ENCODE peak calls at places on chromosomes 1 and 21, in six cellular contexts. P, W, R, Q, H and G are unnamed samples.

GRCh38 chr21:21715286-21715969 is 717.2 kb downstream of the NCAM2 start:
- DNase-seq in R (peak; percentile 51), P (no peak), H (peak; percentile 3), W (no peak), Q (peak; percentile 92), G (no peak)

GRCh38 chr1:30615076-30615795 is 108.1 kb downstream of the MATN1 start:
- DNase-seq in Q (no peak), W (no peak), R (no peak), P (no peak), H (no peak), G (no peak)

GRCh38 chr1:36176151-36176949 is 20.4 kb downstream of the MAP7D1 start:
- DNase-seq in R (no peak), P (no peak), Q (no peak), H (no peak), W (no peak), G (no peak)

GRCh38 chr1:38680801-38681510 is 178.6 kb downstream of the RRAGC start:
- DNase-seq in P (no peak), R (no peak), H (peak; percentile 4), Q (peak; percentile 70), W (no peak), G (peak; percentile 7)

GRCh38 chr1:61337471-61337870 is 255.1 kb downstream of the NFIA start:
- DNase-seq in H (no peak), P (no peak), R (no peak), W (no peak), Q (peak; percentile 52), G (no peak)

GRCh38 chr1:12075195-12076114 is 12.4 kb downstream of the TNFRSF8 start:
- DNase-seq in H (no peak), W (no peak), P (peak; percentile 28), R (peak; percentile 93), Q (peak; percentile 99), G (no peak)

GRCh38 chr1:172964864-172965263 is 85.9 kb downstream of the TNFSF18 start:
- DNase-seq in P (no peak), H (peak; percentile 37), W (no peak), R (no peak), Q (no peak), G (no peak)

GRCh38 chr1:5769146-5769545 is 223.1 kb downstream of the NPHP4 start:
- DNase-seq in W (no peak), P (peak; percentile 15), Q (no peak), R (no peak), H (no peak), G (no peak)

GRCh38 chr1:193211539-193211938 is 25.1 kb upstream of the B3GALT2 start:
- DNase-seq in Q (peak; percentile 57), W (no peak), P (no peak), R (peak; percentile 88), H (peak; percentile 87), G (no peak)

GRCh38 chr1:201535046-201535777 is 3.7 kb upstream of the NAV1 start:
- DNase-seq in Q (no peak), H (peak; percentile 37), P (no peak), R (no peak), W (no peak), G (no peak)

GRCh38 chr1:237799762-237800474 is 90.8 kb downstream of the ZP4 start:
- DNase-seq in W (no peak), Q (peak; percentile 74), P (no peak), H (peak; percentile 78), R (peak; percentile 72), G (peak; percentile 52)

GRCh38 chr1:228414511-228415211 is 2.0 kb downstream of the TRIM17 start:
- DNase-seq in Q (no peak), H (no peak), W (no peak), P (peak; percentile 73), R (no peak), G (no peak)

GRCh38 chr1:18716112-18716784 is 85.6 kb downstream of the PAX7 start:
- DNase-seq in W (no peak), H (no peak), P (no peak), R (no peak), Q (no peak), G (no peak)

GRCh38 chr1:152870831-152871730 is 7.0 kb upstream of the SMCP start:
- DNase-seq in W (no peak), P (no peak), Q (peak; percentile 4), H (peak; percentile 82), R (no peak), G (peak; percentile 37)

GRCh38 chr21:46486481-46487000 is 27.9 kb downstream of the DIP2A start:
- DNase-seq in Q (no peak), W (no peak), H (no peak), P (no peak), R (no peak), G (no peak)

GRCh38 chr1:30179942-30180543 is 543.3 kb downstream of the MATN1 start:
- DNase-seq in R (no peak), W (no peak), P (no peak), Q (no peak), H (no peak), G (no peak)

GRCh38 chr1:21592086-21592865 is 76.9 kb downstream of the RAP1GAP start:
- DNase-seq in W (no peak), R (no peak), Q (no peak), P (no peak), H (no peak), G (no peak)

GRCh38 chr21:20443558-20444155 is 554.6 kb upstream of the NCAM2 start:
- DNase-seq in H (peak; percentile 61), P (no peak), Q (no peak), W (no peak), R (no peak), G (peak; percentile 22)

GRCh38 chr1:112143871-112144441 is 154.5 kb upstream of the KCND3 start:
- DNase-seq in R (no peak), Q (no peak), W (no peak), H (no peak), P (no peak), G (no peak)

GRCh38 chr21:42356680-42357079 is 5.9 kb upstream of the TFF2 start:
- DNase-seq in Q (no peak), W (no peak), P (peak; percentile 6), H (no peak), R (no peak), G (no peak)

GRCh38 chr21:32806810-32807386 is 35.3 kb upstream of the PAXBP1 start:
- DNase-seq in H (no peak), Q (peak; percentile 21), W (no peak), P (no peak), R (peak; percentile 8), G (no peak)

GRCh38 chr1:46039571-46040052 is 92.8 kb downstream of the PIK3R3 start:
- DNase-seq in R (no peak), P (no peak), W (no peak), Q (peak; percentile 82), H (peak; percentile 73), G (no peak)

GRCh38 chr1:53590581-53591515 is 131.6 kb downstream of the DMRTB1 start:
- DNase-seq in Q (peak; percentile 78), H (no peak), P (no peak), R (no peak), W (no peak), G (no peak)

GRCh38 chr21:27112186-27112585 is 145.3 kb upstream of the ADAMTS5 start:
- DNase-seq in R (no peak), H (peak; percentile 72), W (no peak), P (no peak), Q (no peak), G (no peak)

GRCh38 chr1:94081566-94082344 is 39.2 kb downstream of the ABCA4 start:
- DNase-seq in R (peak; percentile 70), H (peak; percentile 86), Q (peak; percentile 68), P (no peak), W (no peak), G (no peak)

GRCh38 chr1:239572183-239572582 is 185.8 kb downstream of the CHRM3 start:
- DNase-seq in R (no peak), H (no peak), P (no peak), Q (no peak), W (no peak), G (no peak)

GRCh38 chr1:233127157-233127556 is 168.4 kb downstream of the PCNX2 start:
- DNase-seq in H (no peak), R (no peak), W (no peak), P (no peak), Q (peak; percentile 43), G (no peak)

GRCh38 chr1:157691285-157691920 is 9.2 kb downstream of the FCRL3 start:
- DNase-seq in P (no peak), W (no peak), Q (peak; percentile 33), R (peak; percentile 3), H (peak; percentile 62), G (peak; percentile 16)

DNA sequence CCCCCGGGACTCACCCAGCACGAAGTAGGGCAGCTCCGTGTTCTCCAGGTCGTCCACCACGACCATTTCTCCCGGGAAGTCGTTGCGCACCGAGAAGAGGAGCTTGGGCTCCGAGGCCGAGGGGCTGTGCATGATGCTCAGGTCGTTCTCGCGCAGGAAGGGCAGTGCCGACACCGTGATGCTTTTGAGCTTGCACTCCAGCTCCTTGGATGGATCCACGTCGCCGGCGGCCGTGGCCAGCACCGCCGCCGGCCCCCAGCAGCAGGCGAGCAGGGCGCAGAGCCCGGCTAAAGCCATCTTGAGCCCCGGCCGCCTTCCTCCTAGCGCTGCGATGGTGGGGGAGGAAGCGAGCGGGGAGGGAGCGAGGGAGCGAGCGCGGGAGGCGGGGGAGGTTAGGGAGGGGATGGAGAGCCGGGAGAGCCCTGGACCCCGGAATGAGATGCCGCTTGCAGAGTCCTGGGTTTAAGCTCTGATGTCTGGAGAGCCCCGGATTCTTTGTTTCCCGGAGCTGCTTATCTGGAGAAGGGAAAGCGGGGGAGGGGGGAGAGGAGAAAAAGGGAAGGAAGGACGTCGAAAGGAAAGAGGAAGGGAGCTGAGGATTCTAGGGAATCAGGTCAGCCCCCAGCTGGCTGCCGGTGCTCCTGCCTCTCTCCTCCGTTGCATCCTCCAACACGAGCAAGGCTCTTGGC is at the start of gene ASTN1:
- DNase-seq in Q (no peak), W (no peak), R (no peak), H (no peak), P (no peak), G (no peak)
- H3K4me3 ChIP-seq in Q (peak within 1 kb of the TSS; percentile 61), W (peak within 1 kb of the TSS; percentile 4), R (peak within 1 kb of the TSS; percentile 35), H (no peak within 1 kb of the TSS), P (peak within 1 kb of the TSS; percentile 40), G (peak within 1 kb of the TSS; percentile 88)

GRCh38 chr1:244968431-244968830 is 104.1 kb upstream of the HNRNPU start:
- DNase-seq in P (peak; percentile 80), R (no peak), H (no peak), W (no peak), Q (peak; percentile 25), G (no peak)
- H3K4me3 ChIP-seq in P (no peak overlapping the region), R (no peak overlapping the region), H (peak overlapping the region; percentile 74), W (peak overlapping the region; percentile 71), Q (no peak overlapping the region), G (no peak overlapping the region)

GRCh38 chr1:75134656-75134938 is 409 bp downstream of the LHX8 start:
- DNase-seq in W (no peak), P (no peak), Q (no peak), H (no peak), R (no peak), G (no peak)
- H3K4me3 ChIP-seq in W (no peak overlapping the region), P (no peak overlapping the region), Q (no peak overlapping the region), H (no peak overlapping the region), R (no peak overlapping the region), G (peak overlapping the region; percentile 20)

DNA sequence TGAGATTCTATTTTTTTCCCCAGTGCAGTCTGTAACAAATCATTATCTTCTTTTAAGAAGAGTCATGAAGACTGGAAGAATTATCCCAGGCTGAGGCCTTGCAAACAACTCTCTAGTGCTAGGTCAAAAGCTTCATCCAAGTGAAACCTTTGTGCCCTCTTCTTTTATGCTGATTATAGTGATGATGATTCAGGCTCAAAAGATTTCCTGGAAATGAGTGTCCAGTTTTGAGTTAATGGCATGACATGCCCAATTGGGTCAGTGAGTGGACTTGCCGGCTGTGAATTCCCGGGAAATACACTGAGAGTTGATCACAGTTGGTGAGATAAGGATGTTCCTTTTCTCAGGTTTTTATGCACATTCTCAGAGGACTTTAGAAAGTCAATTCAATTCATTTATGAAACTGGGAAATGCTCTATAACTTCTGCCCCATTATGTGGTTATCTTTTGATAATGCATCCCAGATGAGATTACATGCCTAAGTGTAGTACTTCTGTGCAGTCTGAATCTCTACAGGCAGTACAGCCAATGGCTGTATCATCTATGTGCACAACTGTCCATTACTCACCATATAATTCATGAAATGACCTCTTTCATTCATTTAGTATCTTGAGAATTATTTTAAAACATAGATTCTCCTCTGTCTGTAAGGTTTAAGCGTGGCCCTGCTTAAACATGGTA is 66.2 kb downstream of the S1PR1 start:
- DNase-seq in P (no peak), Q (peak; percentile 43), H (no peak), R (peak; percentile 14), W (no peak), G (no peak)
- H3K4me3 ChIP-seq in P (no peak overlapping the region), Q (no peak overlapping the region), H (no peak overlapping the region), R (no peak overlapping the region), W (no peak overlapping the region), G (no peak overlapping the region)